ENCODE peak calls at places on chromosomes 3 and 15, in five cellular contexts. E is naive thymus-derived CD4-positive, alpha-beta T cell; Q is mesenchymal stem cell; W is NT2/D1; N is neuronal stem cell. H is an unnamed sample.
A peak's percentile ranks its signal among the peaks of the same experiment; 100 is the strongest.

GRCh38 chr3:120052685-120053084 is 41.6 kb downstream of the GSK3B start:
- DNase-seq in E (no peak), Q (no peak), W (no peak), N (no peak), H (no peak)

GRCh38 chr15:90001062-90001682 is at the start of gene ZNF710:
- DNase-seq in E (peak; percentile 42), Q (peak; percentile 79), W (no peak), N (peak; percentile 51), H (peak; percentile 82)

GRCh38 chr3:24503499-24504176 is 9.0 kb upstream of the THRB start:
- DNase-seq in E (no peak), Q (no peak), W (no peak), N (no peak), H (no peak)

GRCh38 chr3:167684389-167684993 is 30.7 kb upstream of the WDR49 start:
- DNase-seq in E (peak; percentile 49), Q (peak; percentile 73), W (peak; percentile 47), N (peak; percentile 59), H (peak; percentile 6)

GRCh38 chr3:131231710-131232348 is 149.7 kb upstream of the NUDT16 start:
- DNase-seq in E (no peak), Q (no peak), W (no peak), N (no peak), H (no peak)

GRCh38 chr3:184129012-184129411 is 6.1 kb upstream of the EIF2B5 start:
- DNase-seq in E (no peak), Q (peak; percentile 45), W (no peak), N (peak; percentile 31), H (peak; percentile 63)

GRCh38 chr3:134426660-134427181 is 52.5 kb upstream of the AMOTL2 start:
- DNase-seq in E (no peak), Q (peak; percentile 95), W (no peak), N (no peak), H (peak; percentile 39)

GRCh38 chr3:36698314-36698713 is 66.0 kb downstream of the DCLK3 start:
- DNase-seq in E (no peak), Q (no peak), W (no peak), N (no peak), H (no peak)

GRCh38 chr15:20280933-20281463 is 260.6 kb downstream of the GOLGA6L6 start:
- DNase-seq in E (no peak), Q (no peak), W (no peak), N (no peak), H (no peak)

GRCh38 chr15:66502491-66502890 is 2.2 kb downstream of the RPL4 start:
- DNase-seq in E (no peak), Q (no peak), W (no peak), N (no peak), H (no peak)

GRCh38 chr3:146250449-146251382 is at the start of gene PLSCR4:
- DNase-seq in E (no peak), Q (peak; percentile 65), W (no peak), N (peak; percentile 27), H (peak; percentile 94)

GRCh38 chr3:136195258-136196063 is 674 bp downstream of the MSL2 start:
- DNase-seq in E (peak; percentile 82), Q (peak; percentile 80), W (no peak), N (peak; percentile 77), H (peak; percentile 79)

GRCh38 chr15:23881299-23881698 is 194.2 kb upstream of the NDN start:
- DNase-seq in E (no peak), Q (no peak), W (no peak), N (no peak), H (no peak)

GRCh38 chr15:41501961-41502786 is 8.5 kb downstream of the ITPKA start:
- DNase-seq in E (peak; percentile 40), Q (no peak), W (no peak), N (no peak), H (no peak)

GRCh38 chr15:78316211-78317077 is 17.0 kb upstream of the SKIC8 start:
- DNase-seq in E (no peak), Q (no peak), W (peak; percentile 55), N (no peak), H (no peak)

GRCh38 chr15:95259513-95259912 is 1028.2 kb downstream of the MCTP2 start:
- DNase-seq in E (peak; percentile 41), Q (peak; percentile 80), W (peak; percentile 74), N (peak; percentile 66), H (peak; percentile 59)

GRCh38 chr3:114451561-114452018 is 157.8 kb downstream of the TIGIT start:
- DNase-seq in E (no peak), Q (no peak), W (no peak), N (no peak), H (no peak)

GRCh38 chr3:43699864-43700263 is 9.1 kb downstream of the ABHD5 start:
- DNase-seq in E (no peak), Q (no peak), W (no peak), N (no peak), H (no peak)

GRCh38 chr3:72143322-72143721 is 358.4 kb upstream of the PROK2 start:
- DNase-seq in E (no peak), Q (peak; percentile 73), W (no peak), N (no peak), H (peak; percentile 35)

GRCh38 chr15:101143321-101143720 is 108.5 kb downstream of the CHSY1 start:
- DNase-seq in E (no peak), Q (no peak), W (no peak), N (no peak), H (no peak)

GRCh38 chr3:197364410-197365071 is 66.1 kb upstream of the DLG1 start:
- DNase-seq in E (no peak), Q (no peak), W (no peak), N (no peak), H (peak; percentile 53)

GRCh38 chr3:83769791-83770663 is 1188.8 kb upstream of the CADM2 start:
- DNase-seq in E (no peak), Q (no peak), W (no peak), N (no peak), H (no peak)

GRCh38 chr3:166829896-166830295 is 550.2 kb downstream of the ZBBX start:
- DNase-seq in E (no peak), Q (no peak), W (no peak), N (no peak), H (no peak)

GRCh38 chr3:135125171-135125801 is 330.2 kb downstream of the EPHB1 start:
- DNase-seq in E (no peak), Q (peak; percentile 4), W (peak; percentile 43), N (peak; percentile 63), H (no peak)

GRCh38 chr3:60917136-60917535 is 334.1 kb downstream of the FHIT start:
- DNase-seq in E (no peak), Q (no peak), W (no peak), N (no peak), H (no peak)

GRCh38 chr15:61062268-61062667 is 166.8 kb downstream of the RORA start:
- DNase-seq in E (no peak), Q (no peak), W (no peak), N (no peak), H (no peak)

GRCh38 chr3:46289551-46289950 is 47.3 kb downstream of the CCR3 start:
- DNase-seq in E (no peak), Q (no peak), W (no peak), N (no peak), H (no peak)

GRCh38 chr3:124768812-124769211 is 38.6 kb downstream of the UMPS start:
- DNase-seq in E (no peak), Q (no peak), W (no peak), N (no peak), H (peak; percentile 57)

GRCh38 chr3:124766113-124767095 is 36.2 kb downstream of the UMPS start:
- DNase-seq in E (no peak), Q (no peak), W (no peak), N (no peak), H (no peak)

GRCh38 chr3:124765197-124765596 is 34.9 kb downstream of the UMPS start:
- DNase-seq in E (no peak), Q (no peak), W (no peak), N (no peak), H (no peak)

GRCh38 chr3:124767691-124768090 is 37.4 kb downstream of the UMPS start:
- DNase-seq in E (no peak), Q (no peak), W (no peak), N (no peak), H (no peak)

DNA sequence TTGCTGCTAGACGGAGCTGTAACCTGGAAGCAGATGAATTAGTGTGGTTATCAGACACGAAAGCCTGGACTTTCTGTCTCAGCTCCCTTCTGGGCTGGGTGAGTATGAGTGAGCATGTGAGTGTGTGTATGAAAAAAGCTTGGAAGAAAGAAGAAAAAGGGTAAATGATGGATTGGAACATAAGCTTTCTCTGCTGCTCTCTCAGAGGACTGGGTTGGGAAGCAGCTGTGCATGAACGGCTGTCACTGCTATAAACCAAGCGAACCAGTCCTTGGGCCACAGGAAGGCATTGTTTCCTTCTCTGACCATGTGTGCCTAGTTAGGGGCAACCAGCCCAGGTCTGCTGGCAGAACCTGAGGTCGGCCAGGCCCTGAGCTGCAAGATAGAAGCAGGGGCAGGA is 37.0 kb downstream of the UMPS start:
- DNase-seq in E (no peak), Q (no peak), W (no peak), N (no peak), H (no peak)
- H3K36me3 ChIP-seq in E (no peaks in the 10 kb centered on the region), Q (peaks cover 89% of the 10 kb centered on the region), W (peaks cover 88% of the 10 kb centered on the region), N (peaks cover 8% of the 10 kb centered on the region), H (peaks cover 7% of the 10 kb centered on the region)

DNA sequence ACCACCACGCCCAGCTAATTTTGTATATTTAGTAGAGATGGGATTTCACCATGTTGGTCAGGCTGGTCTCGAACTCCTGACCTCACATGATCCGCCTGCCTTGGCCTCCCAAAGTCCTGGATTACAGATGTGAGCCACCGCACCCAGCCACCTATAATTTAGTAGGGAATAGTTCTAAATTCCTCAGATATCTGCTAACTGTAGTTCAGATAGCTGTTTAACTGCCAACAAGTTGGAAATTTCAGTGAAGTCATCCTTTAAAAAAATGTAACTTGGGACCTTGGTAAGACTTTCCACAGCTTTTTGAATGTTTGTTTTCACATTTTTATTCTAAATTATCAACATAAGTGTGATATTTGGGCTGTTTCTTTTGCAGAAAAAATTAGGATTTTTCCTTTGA is 34.1 kb downstream of the USP8 start:
- DNase-seq in E (no peak), Q (no peak), W (no peak), N (no peak), H (no peak)
- H3K36me3 ChIP-seq in E (no peaks in the 10 kb centered on the region), Q (peaks cover 61% of the 10 kb centered on the region), W (peaks cover 25% of the 10 kb centered on the region), N (peaks cover 77% of the 10 kb centered on the region), H (peaks cover 34% of the 10 kb centered on the region)

GRCh38 chr3:57646723-57647122 is 46.2 kb downstream of the DENND6A start:
- DNase-seq in E (peak; percentile 12), Q (peak; percentile 20), W (no peak), N (no peak), H (peak; percentile 1)
- H3K36me3 ChIP-seq in E (peaks cover 4% of the 10 kb centered on the region), Q (peaks cover 71% of the 10 kb centered on the region), W (peaks cover 9% of the 10 kb centered on the region), N (peaks cover 58% of the 10 kb centered on the region), H (peaks cover 7% of the 10 kb centered on the region)

DNA sequence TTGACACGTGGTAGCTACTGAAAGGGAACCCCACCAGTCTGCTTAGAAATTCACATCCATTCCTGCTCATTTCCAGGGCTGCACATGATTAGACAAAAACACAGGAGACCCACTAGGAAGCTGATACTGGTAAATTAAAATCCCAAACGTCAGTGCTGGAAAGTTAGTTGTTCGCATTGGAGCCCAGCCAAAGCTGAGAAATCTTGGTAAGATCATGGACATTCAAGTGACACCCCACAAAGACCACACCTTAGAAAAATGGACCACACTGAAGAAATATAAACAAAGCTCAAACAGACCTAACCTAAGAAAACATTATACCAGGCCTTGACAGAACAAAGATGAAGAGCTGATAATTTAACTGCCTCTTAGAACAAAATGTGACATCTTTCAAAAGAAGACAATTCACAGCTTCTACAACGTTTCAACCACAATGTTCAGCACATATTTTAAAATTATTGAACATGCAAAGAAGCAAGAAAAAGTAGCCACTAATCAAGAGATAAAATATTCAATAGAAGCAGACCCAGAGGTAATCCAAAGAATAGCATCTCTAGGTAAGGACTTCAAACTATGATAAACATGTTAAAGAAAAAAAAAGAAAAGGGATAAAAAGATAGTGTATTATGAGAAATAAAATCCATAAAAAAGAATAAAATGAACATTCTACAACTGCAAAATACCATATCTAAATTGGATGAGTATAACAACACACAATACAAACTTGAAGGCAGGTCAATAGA is 20.4 kb downstream of the RAD18 start:
- DNase-seq in E (no peak), Q (no peak), W (no peak), N (no peak), H (no peak)
- H3K36me3 ChIP-seq in E (no peaks in the 10 kb centered on the region), Q (peaks cover 57% of the 10 kb centered on the region), W (peaks cover 78% of the 10 kb centered on the region), N (peaks cover 98% of the 10 kb centered on the region), H (peaks cover 73% of the 10 kb centered on the region)

GRCh38 chr3:5235655-5236054 is 48.1 kb downstream of the EDEM1 start:
- DNase-seq in E (no peak), Q (no peak), W (no peak), N (no peak), H (no peak)
- H3K36me3 ChIP-seq in E (no peaks in the 10 kb centered on the region), Q (no peaks in the 10 kb centered on the region), W (no peaks in the 10 kb centered on the region), N (no peaks in the 10 kb centered on the region), H (no peaks in the 10 kb centered on the region)